ENCODE peak calls at places on chromosomes 3 and 15, in ten cellular contexts. U, R, B, F, C, J, K, W, X and Q are unnamed samples.
A peak's percentile ranks its signal among the peaks of the same experiment; 100 is the strongest.

GRCh38 chr3:184985586-184985985 is 167.3 kb downstream of the C3orf70 start:
- DNase-seq in U (no peak), F (no peak), K (no peak), C (no peak), W (no peak), B (no peak), J (no peak), R (no peak), X (no peak), Q (no peak)

GRCh38 chr3:142863965-142864924 is 24.6 kb downstream of the PCOLCE2 start:
- DNase-seq in B (no peak), U (no peak), K (no peak), C (no peak), R (no peak), X (no peak), F (no peak), J (no peak), W (no peak), Q (no peak)

GRCh38 chr3:162994165-162994564 is 1497.6 kb downstream of the OTOL1 start:
- DNase-seq in B (no peak), W (no peak), K (no peak), F (no peak), X (no peak), J (no peak), U (no peak), C (no peak), R (no peak), Q (no peak)

GRCh38 chr3:184620101-184620798 is 58.7 kb downstream of the EPHB3 start:
- DNase-seq in R (no peak), U (peak; percentile 26), X (no peak), K (no peak), W (peak; percentile 15), F (no peak), C (no peak), J (no peak), B (no peak), Q (no peak)

GRCh38 chr3:156377266-156377665 is 177.7 kb downstream of the SSR3 start:
- DNase-seq in U (no peak), B (no peak), C (no peak), F (no peak), K (no peak), R (no peak), X (no peak), J (no peak), W (no peak), Q (no peak)

GRCh38 chr15:89002830-89003229 is 85.4 kb upstream of the ABHD2 start:
- DNase-seq in K (no peak), J (no peak), C (no peak), X (no peak), B (no peak), U (no peak), R (no peak), F (no peak), W (no peak), Q (no peak)

GRCh38 chr15:59532770-59533379 is 78.7 kb upstream of the GCNT3 start:
- DNase-seq in J (no peak), C (peak; percentile 52), F (peak; percentile 52), B (no peak), X (peak; percentile 18), K (peak; percentile 47), W (no peak), U (peak; percentile 36), R (peak; percentile 25), Q (no peak)

GRCh38 chr15:101718896-101719295 is 5.4 kb downstream of the TARS3 start:
- DNase-seq in W (no peak), J (no peak), F (no peak), B (no peak), R (no peak), K (no peak), C (no peak), X (no peak), U (no peak), Q (no peak)

GRCh38 chr3:127680790-127681189 is 8.0 kb downstream of the ABTB1 start:
- DNase-seq in U (no peak), J (peak; percentile 55), C (no peak), X (no peak), K (no peak), F (no peak), W (peak; percentile 15), R (no peak), B (no peak), Q (no peak)

GRCh38 chr15:73930790-73931281 is 4.6 kb downstream of the LOXL1 start:
- DNase-seq in J (no peak), F (no peak), K (no peak), X (peak; percentile 90), B (no peak), W (no peak), C (no peak), U (no peak), R (no peak), Q (no peak)